ENCODE peak calls at places on chromosomes 1 and 21, in eight cellular contexts. B is CD8-positive, alpha-beta T cell; I is tibial nerve; S is HCT116; H is colonic mucosa; M is mammary epithelial cell; Q is psoas muscle; O is CD8-positive, alpha-beta memory T cell. J is an unnamed sample. For H3K36me3, the result is how much of the 10 kb centered on the place peaks cover.

GRCh38 chr1:195714248-195714647 is 894.0 kb downstream of the KCNT2 start:
- DNase-seq in B (no peak), I (no peak), S (no peak), H (no peak), M (peak), Q (no peak), O (no peak), J (no peak)

GRCh38 chr1:167196185-167196584 is 24.5 kb upstream of the POU2F1 start:
- DNase-seq in B (no peak), I (no peak), S (no peak), H (no peak), M (peak), Q (no peak), O (no peak), J (no peak)

GRCh38 chr1:210647406-210648333 is 319.0 kb downstream of the HHAT start:
- DNase-seq in B (no peak), I (no peak), S (no peak), H (no peak), M (no peak), Q (no peak), O (no peak), J (no peak)

GRCh38 chr1:56520202-56520601 is 59.2 kb downstream of the PLPP3 start:
- DNase-seq in B (no peak), I (no peak), S (no peak), H (no peak), M (no peak), Q (no peak), O (no peak), J (no peak)

GRCh38 chr1:212457740-212458338 is 25.1 kb downstream of the NENF start:
- DNase-seq in B (peak), I (peak), S (peak), H (peak), M (peak), Q (no peak), O (no peak), J (peak)

GRCh38 chr1:162400790-162401189 is 11.1 kb downstream of the SH2D1B start:
- DNase-seq in B (no peak), I (no peak), S (no peak), H (no peak), M (no peak), Q (no peak), O (no peak), J (no peak)

GRCh38 chr1:175129997-175130648 is 62.5 kb downstream of the KIAA0040 start:
- DNase-seq in B (no peak), I (no peak), S (no peak), H (no peak), M (no peak), Q (no peak), O (no peak), J (no peak)

GRCh38 chr1:43573066-43573799 is 42.5 kb downstream of the PTPRF start:
- DNase-seq in B (no peak), I (no peak), S (no peak), H (no peak), M (no peak), Q (no peak), O (no peak), J (no peak)

GRCh38 chr1:151372411-151372934 is at the start of gene SELENBP1:
- DNase-seq in B (no peak), I (peak), S (no peak), H (peak), M (no peak), Q (peak), O (no peak), J (no peak)

GRCh38 chr1:29682171-29682917 is 446.0 kb downstream of the PTPRU start:
- DNase-seq in B (no peak), I (peak), S (no peak), H (peak), M (no peak), Q (no peak), O (no peak), J (no peak)

GRCh38 chr21:43774163-43774562 is 1.9 kb downstream of the CSTB start:
- DNase-seq in B (no peak), I (no peak), S (no peak), H (no peak), M (no peak), Q (no peak), O (no peak), J (no peak)

GRCh38 chr21:43778469-43779335 is 2.6 kb upstream of the CSTB start:
- DNase-seq in B (no peak), I (no peak), S (no peak), H (peak), M (peak), Q (no peak), O (no peak), J (no peak)

GRCh38 chr21:43777953-43778352 is 1.8 kb upstream of the CSTB start:
- DNase-seq in B (no peak), I (no peak), S (no peak), H (no peak), M (no peak), Q (no peak), O (no peak), J (no peak)

GRCh38 chr21:43775190-43775589 is 918 bp downstream of the CSTB start:
- DNase-seq in B (no peak), I (no peak), S (no peak), H (no peak), M (no peak), Q (peak), O (no peak), J (no peak)

GRCh38 chr21:43775795-43776430 is at the start of gene CSTB:
- DNase-seq in B (peak), I (peak), S (peak), H (peak), M (peak), Q (peak), O (peak), J (peak)
- H3K4me3 ChIP-seq in B (peak), I (peak), S (peak), H (peak), M (peak), Q (peak), O (peak), J (peak)

GRCh38 chr1:68653882-68654281 is 157.0 kb upstream of the DEPDC1 start:
- DNase-seq in B (no peak), I (no peak), S (no peak), H (no peak), M (no peak), Q (no peak), O (no peak), J (no peak)

GRCh38 chr1:68651115-68651514 is 154.2 kb upstream of the DEPDC1 start:
- DNase-seq in B (no peak), I (no peak), S (no peak), H (no peak), M (no peak), Q (no peak), O (no peak), J (no peak)
- H3K36me3 ChIP-seq in B (under half), I (under half), S (under half), H (under half), M (under half), Q (under half), O (under half), J (under half)

GRCh38 chr1:156146749-156147405 is 6.5 kb upstream of the SEMA4A start:
- DNase-seq in B (no peak), I (no peak), S (no peak), H (no peak), M (peak), Q (peak), O (no peak), J (no peak)

GRCh38 chr1:156151093-156151688 is 2.2 kb upstream of the SEMA4A start:
- DNase-seq in B (no peak), I (no peak), S (no peak), H (no peak), M (no peak), Q (peak), O (no peak), J (no peak)

GRCh38 chr1:156148236-156148635 is 5.1 kb upstream of the SEMA4A start:
- DNase-seq in B (no peak), I (no peak), S (no peak), H (no peak), M (no peak), Q (peak), O (no peak), J (no peak)

GRCh38 chr1:156150107-156151000 is 3.0 kb upstream of the SEMA4A start:
- DNase-seq in B (no peak), I (no peak), S (no peak), H (no peak), M (no peak), Q (peak), O (no peak), J (no peak)

DNA sequence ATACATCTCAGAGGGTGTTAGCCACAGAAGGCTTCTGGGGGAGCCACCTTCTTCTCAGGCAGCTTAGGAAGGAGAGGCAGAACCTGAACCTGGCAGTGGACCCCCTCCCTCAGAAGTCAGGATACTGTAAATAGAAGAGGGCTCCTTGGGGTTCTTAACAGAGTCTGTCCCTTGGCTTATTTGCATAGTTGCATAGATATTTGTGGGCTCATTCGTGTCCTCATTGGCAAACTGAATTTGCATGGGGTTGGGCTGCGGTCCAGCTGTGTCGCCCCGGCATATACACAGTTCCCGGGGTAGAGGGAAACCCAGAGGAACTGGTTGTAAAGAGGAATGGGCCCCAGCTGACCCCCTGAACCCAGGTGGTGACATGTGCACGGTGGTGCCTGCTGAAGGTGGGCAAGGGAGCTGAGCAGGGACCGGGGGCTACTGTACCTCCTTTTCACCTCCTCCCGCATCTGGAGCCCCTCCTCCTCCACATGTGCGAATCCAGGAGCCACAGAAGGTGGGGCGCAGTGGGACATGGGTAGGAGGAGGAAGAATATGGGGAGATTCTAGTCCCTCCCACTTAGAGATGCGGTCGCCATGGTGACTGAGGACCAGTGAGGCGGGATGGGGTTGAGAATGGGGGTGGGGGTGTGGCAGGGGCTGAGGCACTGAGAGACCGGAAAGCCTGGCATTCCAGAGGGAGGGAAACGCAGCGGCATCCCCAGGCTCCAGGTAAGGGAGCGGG is 3.8 kb upstream of the SEMA4A start:
- DNase-seq in B (no peak), I (no peak), S (no peak), H (no peak), M (no peak), Q (peak), O (no peak), J (no peak)
- H3K4me3 ChIP-seq in B (no peak), I (no peak), S (no peak), H (no peak), M (no peak), Q (no peak), O (no peak), J (no peak)

GRCh38 chr1:39436842-39437241 is 54.6 kb upstream of the BMP8A start:
- DNase-seq in B (no peak), I (no peak), S (no peak), H (no peak), M (no peak), Q (no peak), O (no peak), J (no peak)
- H3K36me3 ChIP-seq in B (half or more), I (under half), S (under half), H (under half), M (half or more), Q (half or more), O (half or more), J (under half)

GRCh38 chr1:28439320-28439719 is 66.5 kb upstream of the RCC1 start:
- DNase-seq in B (no peak), I (no peak), S (no peak), H (no peak), M (no peak), Q (no peak), O (no peak), J (no peak)
- H3K4me3 ChIP-seq in B (no peak), I (no peak), S (no peak), H (no peak), M (peak), Q (peak), O (no peak), J (no peak)

GRCh38 chr1:156938813-156939212 is 18.4 kb downstream of the LRRC71 start:
- DNase-seq in B (no peak), I (no peak), S (no peak), H (no peak), M (no peak), Q (peak), O (no peak), J (no peak)
- H3K36me3 ChIP-seq in B (under half), I (under half), S (under half), H (under half), M (under half), Q (half or more), O (under half), J (under half)

GRCh38 chr1:183686228-183686627 is 33.1 kb upstream of the APOBEC4 start:
- DNase-seq in B (no peak), I (no peak), S (no peak), H (no peak), M (no peak), Q (no peak), O (no peak), J (no peak)
- H3K4me3 ChIP-seq in B (no peak), I (no peak), S (no peak), H (no peak), M (no peak), Q (no peak), O (no peak), J (no peak)

DNA sequence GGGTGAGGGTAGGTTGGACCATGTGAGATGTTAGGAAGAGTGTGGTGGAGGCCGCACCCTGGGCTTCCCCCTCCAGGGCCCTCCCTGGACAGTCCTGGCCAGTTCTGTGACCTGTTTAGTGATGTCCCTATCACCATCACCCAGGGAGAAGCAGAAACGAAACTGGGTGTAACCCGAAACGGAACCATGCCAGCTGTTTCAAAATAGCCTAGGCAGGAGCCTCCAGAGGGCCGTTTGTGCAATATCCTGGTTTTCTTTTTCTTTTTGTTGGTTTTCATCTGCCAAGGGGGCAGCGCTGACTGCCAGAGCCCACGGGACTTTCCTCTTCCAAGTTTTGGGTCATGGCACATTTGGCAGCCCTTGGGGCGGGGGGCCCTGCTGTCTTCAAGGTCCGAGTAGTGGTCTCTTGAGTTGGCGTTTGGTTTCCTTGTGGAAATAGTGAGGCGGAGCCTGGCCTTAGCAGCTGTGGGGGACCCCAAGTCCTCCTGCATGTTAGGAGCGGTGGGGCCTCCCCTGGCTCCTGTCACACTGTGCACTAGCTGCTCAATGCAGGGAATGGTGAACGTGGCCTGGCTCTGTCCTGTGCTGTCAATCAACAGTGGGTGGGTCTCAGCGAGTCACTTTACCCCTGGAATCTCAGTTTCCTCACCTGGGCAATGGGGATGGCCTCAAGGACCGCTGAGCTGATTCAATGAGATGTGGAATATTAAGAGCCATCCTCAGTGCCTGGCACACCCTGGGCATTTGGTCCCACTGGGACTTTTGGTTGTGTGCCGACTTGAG is 90.7 kb downstream of the ARHGEF10L start:
- DNase-seq in B (no peak), I (peak), S (no peak), H (peak), M (no peak), Q (peak), O (no peak), J (no peak)
- H3K36me3 ChIP-seq in B (under half), I (under half), S (under half), H (under half), M (under half), Q (half or more), O (under half), J (under half)

GRCh38 chr1:146020058-146020738 is 1.3 kb downstream of the HJV start:
- DNase-seq in B (no peak), I (no peak), S (no peak), H (no peak), M (no peak), Q (no peak), O (no peak), J (no peak)
- H3K4me3 ChIP-seq in B (no peak), I (no peak), S (no peak), H (no peak), M (no peak), Q (peak), O (no peak), J (no peak)

DNA sequence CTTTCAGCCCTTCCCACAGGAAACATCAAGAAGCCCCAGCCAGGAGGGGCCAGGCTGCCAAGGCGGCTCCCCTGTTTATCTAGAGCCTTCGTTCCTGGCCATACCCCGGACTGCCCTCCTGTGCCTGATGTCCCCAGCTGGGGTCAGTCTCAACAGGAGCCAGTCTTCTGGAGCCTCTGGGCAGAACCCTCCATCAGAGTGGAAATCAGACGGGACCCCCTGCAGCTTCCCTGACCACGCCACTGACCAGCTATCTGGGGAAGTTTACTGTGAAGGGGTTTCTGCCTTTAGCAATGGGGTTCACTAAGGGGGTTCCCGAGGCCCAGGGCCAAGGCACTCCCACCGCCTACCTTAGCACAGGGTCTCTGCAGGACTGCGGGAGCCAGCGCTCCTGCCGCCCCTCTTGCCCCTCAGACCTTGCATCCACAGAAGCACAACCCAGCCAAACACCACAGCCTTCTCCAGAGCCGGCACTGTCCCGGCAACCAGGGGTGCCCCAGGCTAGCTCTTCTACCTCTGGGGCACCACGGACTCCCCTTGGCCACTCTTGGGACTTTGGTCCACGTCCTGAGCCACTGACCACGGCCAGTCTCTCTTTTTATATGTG is 3.5 kb upstream of the MTFR1L start:
- DNase-seq in B (no peak), I (no peak), S (no peak), H (no peak), M (no peak), Q (no peak), O (no peak), J (no peak)
- H3K36me3 ChIP-seq in B (under half), I (under half), S (under half), H (under half), M (under half), Q (half or more), O (under half), J (under half)